ENCODE peak calls at places on chromosomes 4 and X, in five cellular contexts. One of them, this sample, is unnamed.

GRCh38 chr4:175560628-175561027 is 251.4 kb downstream of the GPM6A start:
- DNase-seq in GM12878: no peak
- DNase-seq in Peyer's patch: no peak
- DNase-seq in AG10803: peak
- DNase-seq in upper lobe of left lung: no peak
- DNase-seq in this sample: peak

GRCh38 chr4:118033148-118034060 is 882 bp upstream of the NDST3 start:
- DNase-seq in GM12878: no peak
- DNase-seq in Peyer's patch: no peak
- DNase-seq in AG10803: peak
- DNase-seq in upper lobe of left lung: peak
- DNase-seq in this sample: no peak

GRCh38 chr4:7173821-7174220 is 18.5 kb upstream of the SORCS2 start:
- DNase-seq in GM12878: no peak
- DNase-seq in Peyer's patch: no peak
- DNase-seq in AG10803: no peak
- DNase-seq in upper lobe of left lung: no peak
- DNase-seq in this sample: no peak

GRCh38 chrX:17030092-17030491 is 83.6 kb downstream of the REPS2 start:
- DNase-seq in GM12878: no peak
- DNase-seq in Peyer's patch: no peak
- DNase-seq in AG10803: no peak
- DNase-seq in upper lobe of left lung: no peak
- DNase-seq in this sample: no peak

GRCh38 chr4:15778742-15779231 is 659 bp downstream of the CD38 start:
- DNase-seq in GM12878: no peak
- DNase-seq in Peyer's patch: peak
- DNase-seq in AG10803: no peak
- DNase-seq in upper lobe of left lung: peak
- DNase-seq in this sample: peak

GRCh38 chrX:78769933-78770332 is 22.4 kb downstream of the LPAR4 start:
- DNase-seq in GM12878: no peak
- DNase-seq in Peyer's patch: no peak
- DNase-seq in AG10803: no peak
- DNase-seq in upper lobe of left lung: no peak
- DNase-seq in this sample: no peak

GRCh38 chrX:97797076-97797475 is 913.4 kb downstream of the RPA4 start:
- DNase-seq in GM12878: no peak
- DNase-seq in Peyer's patch: no peak
- DNase-seq in AG10803: no peak
- DNase-seq in upper lobe of left lung: no peak
- DNase-seq in this sample: no peak

GRCh38 chrX:74133156-74133796 is 170.7 kb upstream of the ZCCHC13 start:
- DNase-seq in GM12878: peak
- DNase-seq in Peyer's patch: peak
- DNase-seq in AG10803: peak
- DNase-seq in upper lobe of left lung: no peak
- DNase-seq in this sample: peak

GRCh38 chrX:68827256-68827655 is 1.6 kb upstream of the EFNB1 start:
- DNase-seq in GM12878: no peak
- DNase-seq in Peyer's patch: no peak
- DNase-seq in AG10803: no peak
- DNase-seq in upper lobe of left lung: no peak
- DNase-seq in this sample: no peak

GRCh38 chr4:146585761-146586333 is 52.8 kb upstream of the POU4F2 start:
- DNase-seq in GM12878: no peak
- DNase-seq in Peyer's patch: no peak
- DNase-seq in AG10803: peak
- DNase-seq in upper lobe of left lung: peak
- DNase-seq in this sample: no peak

GRCh38 chr4:139603576-139604387 is 47.8 kb upstream of the SETD7 start:
- DNase-seq in GM12878: peak
- DNase-seq in Peyer's patch: peak
- DNase-seq in AG10803: peak
- DNase-seq in upper lobe of left lung: no peak
- DNase-seq in this sample: no peak

GRCh38 chrX:54029543-54030143 is 14.6 kb downstream of the PHF8 start:
- DNase-seq in GM12878: no peak
- DNase-seq in Peyer's patch: no peak
- DNase-seq in AG10803: no peak
- DNase-seq in upper lobe of left lung: peak
- DNase-seq in this sample: no peak

GRCh38 chr4:151485541-151486131 is 76.7 kb downstream of the FHIP1A start:
- DNase-seq in GM12878: no peak
- DNase-seq in Peyer's patch: no peak
- DNase-seq in AG10803: no peak
- DNase-seq in upper lobe of left lung: no peak
- DNase-seq in this sample: no peak

GRCh38 chr4:109552240-109552639 is 7.8 kb upstream of the MCUB start:
- DNase-seq in GM12878: no peak
- DNase-seq in Peyer's patch: no peak
- DNase-seq in AG10803: no peak
- DNase-seq in upper lobe of left lung: no peak
- DNase-seq in this sample: no peak

GRCh38 chr4:153684182-153685073 is at the start of gene TLR2:
- DNase-seq in GM12878: no peak
- DNase-seq in Peyer's patch: peak
- DNase-seq in AG10803: no peak
- DNase-seq in upper lobe of left lung: peak
- DNase-seq in this sample: peak

GRCh38 chrX:41133551-41133950 is 48.3 kb downstream of the USP9X start:
- DNase-seq in GM12878: no peak
- DNase-seq in Peyer's patch: no peak
- DNase-seq in AG10803: no peak
- DNase-seq in upper lobe of left lung: no peak
- DNase-seq in this sample: no peak

GRCh38 chr4:121324331-121324730 is 56.5 kb downstream of the QRFPR start:
- DNase-seq in GM12878: no peak
- DNase-seq in Peyer's patch: no peak
- DNase-seq in AG10803: no peak
- DNase-seq in upper lobe of left lung: no peak
- DNase-seq in this sample: no peak

GRCh38 chr4:98659741-98660507 is 1.5 kb upstream of the TSPAN5 start:
- DNase-seq in GM12878: no peak
- DNase-seq in Peyer's patch: no peak
- DNase-seq in AG10803: peak
- DNase-seq in upper lobe of left lung: no peak
- DNase-seq in this sample: no peak

GRCh38 chrX:107871136-107871535 is 45.5 kb downstream of the MID2 start:
- DNase-seq in GM12878: no peak
- DNase-seq in Peyer's patch: no peak
- DNase-seq in AG10803: no peak
- DNase-seq in upper lobe of left lung: no peak
- DNase-seq in this sample: no peak

GRCh38 chr4:9762823-9763475 is 18.5 kb upstream of the DRD5 start:
- DNase-seq in GM12878: peak
- DNase-seq in Peyer's patch: peak
- DNase-seq in AG10803: peak
- DNase-seq in upper lobe of left lung: peak
- DNase-seq in this sample: peak

GRCh38 chrX:39516399-39516798 is 581.4 kb downstream of the BCOR start:
- DNase-seq in GM12878: no peak
- DNase-seq in Peyer's patch: no peak
- DNase-seq in AG10803: no peak
- DNase-seq in upper lobe of left lung: no peak
- DNase-seq in this sample: no peak

GRCh38 chr4:141011799-141012377 is 121.4 kb downstream of the RNF150 start:
- DNase-seq in GM12878: no peak
- DNase-seq in Peyer's patch: no peak
- DNase-seq in AG10803: peak
- DNase-seq in upper lobe of left lung: no peak
- DNase-seq in this sample: no peak

GRCh38 chrX:15404712-15405111 is 20.5 kb upstream of the VEGFD start:
- DNase-seq in GM12878: no peak
- DNase-seq in Peyer's patch: no peak
- DNase-seq in AG10803: peak
- DNase-seq in upper lobe of left lung: no peak
- DNase-seq in this sample: no peak

GRCh38 chr4:118351851-118352827 is 664 bp downstream of the PRSS12 start:
- DNase-seq in GM12878: no peak
- DNase-seq in Peyer's patch: peak
- DNase-seq in AG10803: no peak
- DNase-seq in upper lobe of left lung: peak
- DNase-seq in this sample: peak

GRCh38 chr4:95077864-95078263 is 320.1 kb downstream of the BMPR1B start:
- DNase-seq in GM12878: no peak
- DNase-seq in Peyer's patch: no peak
- DNase-seq in AG10803: peak
- DNase-seq in upper lobe of left lung: no peak
- DNase-seq in this sample: no peak

DNA sequence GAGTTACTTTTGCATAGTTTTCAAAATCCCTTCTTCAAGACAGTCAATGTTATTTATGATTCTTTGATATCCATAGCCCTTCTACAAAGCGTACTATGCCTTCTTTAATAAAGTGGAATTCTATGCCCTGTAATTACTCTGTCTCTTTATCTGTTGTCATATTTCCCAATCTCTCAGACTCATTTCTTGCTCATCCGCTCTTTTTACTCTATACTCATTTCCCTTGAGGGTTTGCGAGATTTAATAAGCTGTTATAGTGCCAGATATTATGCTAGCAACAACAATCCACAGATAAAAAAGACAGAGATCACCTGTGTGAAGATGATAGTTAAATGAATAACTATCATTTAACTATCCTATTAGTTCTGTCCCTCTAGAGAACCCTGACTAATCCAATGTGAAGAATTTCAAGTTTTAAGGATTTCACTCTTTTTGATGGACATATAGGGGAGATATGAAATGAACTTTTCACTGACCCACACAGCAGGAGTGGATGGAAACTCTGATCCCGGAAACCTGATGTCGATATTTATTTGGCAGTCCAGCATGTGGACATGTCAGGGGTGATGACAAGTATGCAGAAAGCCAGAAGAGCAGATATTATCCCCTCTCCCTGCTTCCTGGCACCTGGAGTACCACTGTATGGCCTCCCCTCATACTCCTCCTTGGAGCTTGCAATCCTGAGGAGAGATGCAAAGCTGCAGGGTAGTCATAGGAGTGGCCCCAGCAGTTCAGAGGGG is 49.7 kb downstream of the TMEM156 start:
- DNase-seq in GM12878: no peak
- DNase-seq in Peyer's patch: no peak
- DNase-seq in AG10803: no peak
- DNase-seq in upper lobe of left lung: no peak
- DNase-seq in this sample: no peak
- H3K4me3 ChIP-seq in GM12878: no peak
- H3K4me3 ChIP-seq in Peyer's patch: no peak
- H3K4me3 ChIP-seq in AG10803: no peak
- H3K4me3 ChIP-seq in upper lobe of left lung: no peak
- H3K4me3 ChIP-seq in this sample: no peak

DNA sequence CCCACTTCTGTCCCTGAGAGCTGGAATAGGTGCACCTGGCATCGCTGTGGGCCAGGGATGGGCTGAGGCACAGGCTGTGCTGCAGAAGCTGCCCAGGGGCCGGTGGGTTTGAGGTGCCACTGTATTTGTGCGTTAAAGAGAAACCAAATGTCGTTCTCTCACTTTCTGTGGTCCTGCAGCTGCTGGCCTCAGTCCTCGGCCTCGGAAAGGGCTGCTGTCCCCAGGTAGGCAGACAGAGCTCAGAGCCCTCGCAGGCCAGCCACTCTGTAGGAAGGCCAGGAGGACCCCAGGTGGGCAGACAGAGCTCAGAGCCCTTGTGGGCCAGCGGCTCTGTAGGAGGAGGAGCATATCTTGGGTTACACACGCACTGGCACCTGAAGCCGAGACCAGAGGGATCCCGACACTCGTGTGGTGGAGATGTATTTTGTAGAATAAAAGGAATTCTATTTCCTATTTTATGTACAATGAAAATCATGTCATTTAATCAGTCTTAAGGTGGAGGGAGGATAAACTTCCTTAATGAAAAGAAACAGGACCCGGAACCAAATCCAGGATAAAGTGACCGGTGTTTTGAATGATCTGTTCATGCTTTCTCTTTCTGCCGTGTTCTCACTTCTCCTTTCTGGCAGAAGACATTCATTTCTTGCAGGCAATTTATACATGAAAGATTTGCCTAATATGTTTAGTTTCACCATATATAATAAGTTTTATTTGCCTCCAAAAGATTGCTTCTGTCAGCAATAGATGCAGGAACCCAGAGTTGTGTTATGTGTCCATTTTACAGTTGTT is 54.4 kb upstream of the HGFAC start:
- DNase-seq in GM12878: peak
- DNase-seq in Peyer's patch: no peak
- DNase-seq in AG10803: no peak
- DNase-seq in upper lobe of left lung: no peak
- DNase-seq in this sample: peak
- H3K4me3 ChIP-seq in GM12878: peak
- H3K4me3 ChIP-seq in Peyer's patch: peak
- H3K4me3 ChIP-seq in AG10803: peak
- H3K4me3 ChIP-seq in upper lobe of left lung: no peak
- H3K4me3 ChIP-seq in this sample: peak

DNA sequence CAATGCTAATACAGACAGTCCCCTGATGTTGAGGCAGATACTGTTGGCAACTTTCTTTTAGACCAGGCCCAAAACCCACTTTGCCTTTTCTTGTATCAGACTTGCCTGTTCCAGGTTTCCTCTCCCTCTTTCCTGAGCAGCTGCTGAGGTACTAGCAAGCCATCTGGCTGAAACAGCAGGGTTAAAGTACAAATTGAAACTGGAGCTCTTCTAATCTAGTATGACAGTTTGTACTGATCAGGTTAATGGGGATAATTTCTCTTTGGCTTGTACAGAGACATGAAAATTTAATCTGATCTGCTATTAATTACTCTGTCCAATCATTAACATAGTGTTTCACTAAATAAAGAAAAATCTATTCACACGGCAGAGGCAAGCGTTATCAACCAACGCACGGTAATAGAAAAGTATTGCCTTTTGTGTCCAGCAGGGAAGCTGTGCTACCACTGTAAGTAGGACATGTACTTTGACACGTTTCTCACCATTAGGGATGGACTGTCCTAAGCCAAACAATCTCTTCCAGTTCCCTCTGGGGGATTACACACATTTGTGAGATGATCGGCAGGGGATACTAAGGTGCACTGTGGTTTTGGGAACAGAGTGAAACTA is 71.1 kb downstream of the IGSF1 start:
- DNase-seq in GM12878: no peak
- DNase-seq in Peyer's patch: no peak
- DNase-seq in AG10803: no peak
- DNase-seq in upper lobe of left lung: no peak
- DNase-seq in this sample: no peak
- H3K4me3 ChIP-seq in GM12878: no peak
- H3K4me3 ChIP-seq in Peyer's patch: no peak
- H3K4me3 ChIP-seq in AG10803: no peak
- H3K4me3 ChIP-seq in upper lobe of left lung: no peak
- H3K4me3 ChIP-seq in this sample: no peak

GRCh38 chr4:182139481-182139880 is 103.7 kb upstream of the TENM3 start:
- DNase-seq in GM12878: no peak
- DNase-seq in Peyer's patch: no peak
- DNase-seq in AG10803: no peak
- DNase-seq in upper lobe of left lung: no peak
- DNase-seq in this sample: peak
- H3K4me3 ChIP-seq in GM12878: no peak
- H3K4me3 ChIP-seq in Peyer's patch: no peak
- H3K4me3 ChIP-seq in AG10803: peak
- H3K4me3 ChIP-seq in upper lobe of left lung: no peak
- H3K4me3 ChIP-seq in this sample: peak

This sample was measured in GM06990.